ENCODE peak calls at places on chromosomes 13 and 19, in nine cellular contexts. One of them, this sample, is unnamed.

GRCh38 chr19:2624537-2625091 is 77.9 kb downstream of the GNG7 start:
- DNase-seq in dorsolateral prefrontal cortex: no peak
- DNase-seq in psoas muscle: peak
- DNase-seq in left lung: peak
- DNase-seq in AG04450: no peak
- DNase-seq in endothelial cell: no peak
- DNase-seq in breast epithelium: no peak
- DNase-seq in CD8-positive, alpha-beta T cell: no peak
- DNase-seq in AG10803: no peak
- DNase-seq in this sample: no peak

GRCh38 chr19:1789282-1790020 is 22.6 kb downstream of the ATP8B3 start:
- DNase-seq in dorsolateral prefrontal cortex: no peak
- DNase-seq in psoas muscle: no peak
- DNase-seq in left lung: no peak
- DNase-seq in AG04450: no peak
- DNase-seq in endothelial cell: no peak
- DNase-seq in breast epithelium: no peak
- DNase-seq in CD8-positive, alpha-beta T cell: no peak
- DNase-seq in AG10803: no peak
- DNase-seq in this sample: peak

GRCh38 chr13:69676286-69676685 is 431.3 kb upstream of the ATXN8OS start:
- DNase-seq in dorsolateral prefrontal cortex: no peak
- DNase-seq in psoas muscle: no peak
- DNase-seq in left lung: no peak
- DNase-seq in AG04450: no peak
- DNase-seq in endothelial cell: no peak
- DNase-seq in breast epithelium: no peak
- DNase-seq in CD8-positive, alpha-beta T cell: no peak
- DNase-seq in AG10803: no peak
- DNase-seq in this sample: no peak

GRCh38 chr19:36115453-36116343 is at the start of gene TBCB:
- DNase-seq in dorsolateral prefrontal cortex: no peak
- DNase-seq in psoas muscle: peak
- DNase-seq in left lung: peak
- DNase-seq in AG04450: no peak
- DNase-seq in endothelial cell: peak
- DNase-seq in breast epithelium: peak
- DNase-seq in CD8-positive, alpha-beta T cell: no peak
- DNase-seq in AG10803: peak
- DNase-seq in this sample: no peak

GRCh38 chr19:1871140-1871597 is 7.8 kb upstream of the KLF16 start:
- DNase-seq in dorsolateral prefrontal cortex: no peak
- DNase-seq in psoas muscle: no peak
- DNase-seq in left lung: no peak
- DNase-seq in AG04450: no peak
- DNase-seq in endothelial cell: no peak
- DNase-seq in breast epithelium: no peak
- DNase-seq in CD8-positive, alpha-beta T cell: no peak
- DNase-seq in AG10803: no peak
- DNase-seq in this sample: peak

GRCh38 chr13:55999709-56000108 is 1141.0 kb upstream of the PRR20A start:
- DNase-seq in dorsolateral prefrontal cortex: no peak
- DNase-seq in psoas muscle: no peak
- DNase-seq in left lung: no peak
- DNase-seq in AG04450: no peak
- DNase-seq in endothelial cell: peak
- DNase-seq in breast epithelium: no peak
- DNase-seq in CD8-positive, alpha-beta T cell: no peak
- DNase-seq in AG10803: no peak
- DNase-seq in this sample: no peak

GRCh38 chr13:68927387-68928026 is 1180.1 kb upstream of the ATXN8OS start:
- DNase-seq in dorsolateral prefrontal cortex: no peak
- DNase-seq in psoas muscle: no peak
- DNase-seq in left lung: no peak
- DNase-seq in AG04450: no peak
- DNase-seq in endothelial cell: peak
- DNase-seq in breast epithelium: no peak
- DNase-seq in CD8-positive, alpha-beta T cell: no peak
- DNase-seq in AG10803: no peak
- DNase-seq in this sample: no peak

GRCh38 chr19:47013041-47013517 is 6.6 kb upstream of the NPAS1 start:
- DNase-seq in dorsolateral prefrontal cortex: peak
- DNase-seq in psoas muscle: peak
- DNase-seq in left lung: peak
- DNase-seq in AG04450: peak
- DNase-seq in endothelial cell: peak
- DNase-seq in breast epithelium: peak
- DNase-seq in CD8-positive, alpha-beta T cell: peak
- DNase-seq in AG10803: peak
- DNase-seq in this sample: no peak

GRCh38 chr13:39462906-39463305 is 140.1 kb downstream of the LHFPL6 start:
- DNase-seq in dorsolateral prefrontal cortex: no peak
- DNase-seq in psoas muscle: no peak
- DNase-seq in left lung: no peak
- DNase-seq in AG04450: no peak
- DNase-seq in endothelial cell: no peak
- DNase-seq in breast epithelium: no peak
- DNase-seq in CD8-positive, alpha-beta T cell: no peak
- DNase-seq in AG10803: no peak
- DNase-seq in this sample: no peak

GRCh38 chr13:33879044-33879596 is 61.2 kb downstream of the RFC3 start:
- DNase-seq in dorsolateral prefrontal cortex: no peak
- DNase-seq in psoas muscle: no peak
- DNase-seq in left lung: no peak
- DNase-seq in AG04450: no peak
- DNase-seq in endothelial cell: no peak
- DNase-seq in breast epithelium: no peak
- DNase-seq in CD8-positive, alpha-beta T cell: no peak
- DNase-seq in AG10803: no peak
- DNase-seq in this sample: no peak
- TF ChIP-seq CTCF in dorsolateral prefrontal cortex: no peak
- TF ChIP-seq CTCF in psoas muscle: no peak
- TF ChIP-seq CTCF in left lung: no peak
- TF ChIP-seq CTCF in AG04450: no peak
- TF ChIP-seq CTCF in endothelial cell: no peak
- TF ChIP-seq CTCF in breast epithelium: no peak
- TF ChIP-seq CTCF in CD8-positive, alpha-beta T cell: no peak
- TF ChIP-seq CTCF in AG10803: no peak
- TF ChIP-seq CTCF in this sample: no peak

GRCh38 chr19:45249261-45250033 is 1.6 kb upstream of the MARK4 start:
- DNase-seq in dorsolateral prefrontal cortex: no peak
- DNase-seq in psoas muscle: no peak
- DNase-seq in left lung: no peak
- DNase-seq in AG04450: no peak
- DNase-seq in endothelial cell: no peak
- DNase-seq in breast epithelium: no peak
- DNase-seq in CD8-positive, alpha-beta T cell: no peak
- DNase-seq in AG10803: no peak
- DNase-seq in this sample: no peak
- TF ChIP-seq CTCF in dorsolateral prefrontal cortex: no peak
- TF ChIP-seq CTCF in psoas muscle: no peak
- TF ChIP-seq CTCF in left lung: no peak
- TF ChIP-seq CTCF in AG04450: no peak
- TF ChIP-seq CTCF in endothelial cell: no peak
- TF ChIP-seq CTCF in breast epithelium: no peak
- TF ChIP-seq CTCF in CD8-positive, alpha-beta T cell: no peak
- TF ChIP-seq CTCF in AG10803: no peak
- TF ChIP-seq CTCF in this sample: no peak

GRCh38 chr19:58229255-58229639 is 533 bp downstream of the ZNF544 start:
- DNase-seq in dorsolateral prefrontal cortex: no peak
- DNase-seq in psoas muscle: no peak
- DNase-seq in left lung: peak
- DNase-seq in AG04450: no peak
- DNase-seq in endothelial cell: peak
- DNase-seq in breast epithelium: no peak
- DNase-seq in CD8-positive, alpha-beta T cell: no peak
- DNase-seq in AG10803: no peak
- DNase-seq in this sample: no peak
- TF ChIP-seq CTCF in dorsolateral prefrontal cortex: no peak
- TF ChIP-seq CTCF in psoas muscle: no peak
- TF ChIP-seq CTCF in left lung: no peak
- TF ChIP-seq CTCF in AG04450: peak
- TF ChIP-seq CTCF in endothelial cell: no peak
- TF ChIP-seq CTCF in breast epithelium: no peak
- TF ChIP-seq CTCF in CD8-positive, alpha-beta T cell: no peak
- TF ChIP-seq CTCF in AG10803: peak
- TF ChIP-seq CTCF in this sample: peak

GRCh38 chr19:6674868-6675305 is 4.9 kb upstream of the TNFSF14 start:
- DNase-seq in dorsolateral prefrontal cortex: no peak
- DNase-seq in psoas muscle: peak
- DNase-seq in left lung: peak
- DNase-seq in AG04450: no peak
- DNase-seq in endothelial cell: no peak
- DNase-seq in breast epithelium: no peak
- DNase-seq in CD8-positive, alpha-beta T cell: peak
- DNase-seq in AG10803: peak
- DNase-seq in this sample: peak
- TF ChIP-seq CTCF in dorsolateral prefrontal cortex: no peak
- TF ChIP-seq CTCF in psoas muscle: no peak
- TF ChIP-seq CTCF in left lung: no peak
- TF ChIP-seq CTCF in AG04450: no peak
- TF ChIP-seq CTCF in endothelial cell: no peak
- TF ChIP-seq CTCF in breast epithelium: no peak
- TF ChIP-seq CTCF in CD8-positive, alpha-beta T cell: no peak
- TF ChIP-seq CTCF in AG10803: no peak
- TF ChIP-seq CTCF in this sample: peak

GRCh38 chr13:108218044-108218974 is at the start of gene ABHD13:
- DNase-seq in dorsolateral prefrontal cortex: peak
- DNase-seq in psoas muscle: peak
- DNase-seq in left lung: peak
- DNase-seq in AG04450: peak
- DNase-seq in endothelial cell: peak
- DNase-seq in breast epithelium: peak
- DNase-seq in CD8-positive, alpha-beta T cell: peak
- DNase-seq in AG10803: peak
- DNase-seq in this sample: peak

GRCh38 chr13:108223850-108224503 is 5.8 kb downstream of the ABHD13 start:
- DNase-seq in dorsolateral prefrontal cortex: no peak
- DNase-seq in psoas muscle: no peak
- DNase-seq in left lung: no peak
- DNase-seq in AG04450: no peak
- DNase-seq in endothelial cell: no peak
- DNase-seq in breast epithelium: no peak
- DNase-seq in CD8-positive, alpha-beta T cell: no peak
- DNase-seq in AG10803: no peak
- DNase-seq in this sample: no peak

GRCh38 chr13:108214511-108215383 is 589 bp downstream of the LIG4 start:
- DNase-seq in dorsolateral prefrontal cortex: no peak
- DNase-seq in psoas muscle: peak
- DNase-seq in left lung: peak
- DNase-seq in AG04450: no peak
- DNase-seq in endothelial cell: peak
- DNase-seq in breast epithelium: no peak
- DNase-seq in CD8-positive, alpha-beta T cell: no peak
- DNase-seq in AG10803: no peak
- DNase-seq in this sample: peak

GRCh38 chr13:108215428-108215827 is at the start of gene LIG4:
- DNase-seq in dorsolateral prefrontal cortex: peak
- DNase-seq in psoas muscle: peak
- DNase-seq in left lung: peak
- DNase-seq in AG04450: peak
- DNase-seq in endothelial cell: peak
- DNase-seq in breast epithelium: peak
- DNase-seq in CD8-positive, alpha-beta T cell: peak
- DNase-seq in AG10803: peak
- DNase-seq in this sample: peak

GRCh38 chr13:108220042-108220441 is 1.9 kb downstream of the ABHD13 start:
- DNase-seq in dorsolateral prefrontal cortex: no peak
- DNase-seq in psoas muscle: no peak
- DNase-seq in left lung: no peak
- DNase-seq in AG04450: no peak
- DNase-seq in endothelial cell: no peak
- DNase-seq in breast epithelium: no peak
- DNase-seq in CD8-positive, alpha-beta T cell: no peak
- DNase-seq in AG10803: no peak
- DNase-seq in this sample: no peak
- TF ChIP-seq CTCF in dorsolateral prefrontal cortex: no peak
- TF ChIP-seq CTCF in psoas muscle: no peak
- TF ChIP-seq CTCF in left lung: no peak
- TF ChIP-seq CTCF in AG04450: no peak
- TF ChIP-seq CTCF in endothelial cell: no peak
- TF ChIP-seq CTCF in breast epithelium: no peak
- TF ChIP-seq CTCF in CD8-positive, alpha-beta T cell: no peak
- TF ChIP-seq CTCF in AG10803: no peak
- TF ChIP-seq CTCF in this sample: no peak

GRCh38 chr13:46603165-46603603 is 50.2 kb downstream of the LRCH1 start:
- DNase-seq in dorsolateral prefrontal cortex: no peak
- DNase-seq in psoas muscle: no peak
- DNase-seq in left lung: no peak
- DNase-seq in AG04450: no peak
- DNase-seq in endothelial cell: no peak
- DNase-seq in breast epithelium: no peak
- DNase-seq in CD8-positive, alpha-beta T cell: no peak
- DNase-seq in AG10803: peak
- DNase-seq in this sample: no peak
- TF ChIP-seq CTCF in dorsolateral prefrontal cortex: no peak
- TF ChIP-seq CTCF in psoas muscle: no peak
- TF ChIP-seq CTCF in left lung: no peak
- TF ChIP-seq CTCF in AG04450: peak
- TF ChIP-seq CTCF in endothelial cell: peak
- TF ChIP-seq CTCF in breast epithelium: no peak
- TF ChIP-seq CTCF in CD8-positive, alpha-beta T cell: no peak
- TF ChIP-seq CTCF in AG10803: peak
- TF ChIP-seq CTCF in this sample: peak

GRCh38 chr13:110436786-110437370 is 124.6 kb downstream of the RAB20 start:
- DNase-seq in dorsolateral prefrontal cortex: no peak
- DNase-seq in psoas muscle: no peak
- DNase-seq in left lung: no peak
- DNase-seq in AG04450: no peak
- DNase-seq in endothelial cell: no peak
- DNase-seq in breast epithelium: no peak
- DNase-seq in CD8-positive, alpha-beta T cell: no peak
- DNase-seq in AG10803: no peak
- DNase-seq in this sample: no peak
- TF ChIP-seq CTCF in dorsolateral prefrontal cortex: no peak
- TF ChIP-seq CTCF in psoas muscle: no peak
- TF ChIP-seq CTCF in left lung: no peak
- TF ChIP-seq CTCF in AG04450: no peak
- TF ChIP-seq CTCF in endothelial cell: no peak
- TF ChIP-seq CTCF in breast epithelium: no peak
- TF ChIP-seq CTCF in CD8-positive, alpha-beta T cell: no peak
- TF ChIP-seq CTCF in AG10803: no peak
- TF ChIP-seq CTCF in this sample: no peak

GRCh38 chr19:49133621-49134454 is 14.5 kb downstream of the PPFIA3 start:
- DNase-seq in dorsolateral prefrontal cortex: no peak
- DNase-seq in psoas muscle: peak
- DNase-seq in left lung: peak
- DNase-seq in AG04450: no peak
- DNase-seq in endothelial cell: no peak
- DNase-seq in breast epithelium: no peak
- DNase-seq in CD8-positive, alpha-beta T cell: no peak
- DNase-seq in AG10803: peak
- DNase-seq in this sample: no peak
- TF ChIP-seq CTCF in dorsolateral prefrontal cortex: no peak
- TF ChIP-seq CTCF in psoas muscle: no peak
- TF ChIP-seq CTCF in left lung: no peak
- TF ChIP-seq CTCF in AG04450: peak
- TF ChIP-seq CTCF in endothelial cell: no peak
- TF ChIP-seq CTCF in breast epithelium: no peak
- TF ChIP-seq CTCF in CD8-positive, alpha-beta T cell: no peak
- TF ChIP-seq CTCF in AG10803: no peak
- TF ChIP-seq CTCF in this sample: no peak

This sample was measured in chondrocyte.